ENCODE peak calls at places on chromosomes 2 and 18, in four cellular contexts. K, S, L and M are unnamed samples. For H3K36me3 and H3K9me3, the result is how much of the 10 kb centered on the place peaks cover.

GRCh38 chr2:225282858-225283693 is 116.4 kb upstream of the NYAP2 start:
- DNase-seq in L (peak), K (no peak), S (no peak), M (no peak)

GRCh38 chr2:219643788-219644398 is 16.5 kb downstream of the SLC4A3 start:
- DNase-seq in L (no peak), S (no peak), K (no peak), M (no peak)

GRCh38 chr2:101311390-101312019 is 3.0 kb upstream of the RNF149 start:
- DNase-seq in L (peak), K (no peak), S (no peak), M (no peak)

GRCh38 chr2:39730685-39731302 is 48.3 kb downstream of the THUMPD2 start:
- DNase-seq in S (no peak), K (no peak), L (no peak), M (no peak)

GRCh38 chr2:56167616-56168015 is 16.2 kb upstream of the CCDC85A start:
- DNase-seq in S (no peak), K (no peak), L (no peak), M (no peak)

GRCh38 chr2:12074126-12074883 is 327.9 kb downstream of the LPIN1 start:
- DNase-seq in S (no peak), K (no peak), L (no peak), M (no peak)

GRCh38 chr2:152564754-152565551 is 152.3 kb downstream of the PRPF40A start:
- DNase-seq in K (no peak), S (no peak), L (no peak), M (no peak)

GRCh38 chr2:226477221-226478120 is 322.1 kb downstream of the IRS1 start:
- DNase-seq in L (no peak), K (no peak), S (no peak), M (no peak)

GRCh38 chr2:196555161-196555560 is 84.4 kb upstream of the CCDC150 start:
- DNase-seq in L (no peak), S (no peak), K (no peak), M (no peak)

GRCh38 chr2:128350736-128351135 is 32.1 kb upstream of the HS6ST1 start:
- DNase-seq in K (no peak), L (no peak), S (no peak), M (no peak)

GRCh38 chr2:231399853-231400667 is 4.5 kb downstream of the B3GNT7 start:
- DNase-seq in S (peak), L (no peak), K (no peak), M (peak)

GRCh38 chr18:7132356-7133115 is 14.9 kb upstream of the LAMA1 start:
- DNase-seq in L (no peak), S (no peak), K (no peak), M (no peak)

GRCh38 chr2:199734651-199735050 is 116.3 kb downstream of the FTCDNL1 start:
- DNase-seq in S (no peak), L (no peak), K (no peak), M (no peak)

GRCh38 chr2:173760553-173760952 is 204.6 kb downstream of the SP3 start:
- DNase-seq in L (no peak), K (no peak), S (no peak), M (no peak)

GRCh38 chr2:160405077-160405865 is 88.3 kb downstream of the RBMS1 start:
- DNase-seq in L (no peak), S (no peak), K (no peak), M (no peak)

GRCh38 chr2:112941753-112942653 is 31.0 kb downstream of the IL37 start:
- DNase-seq in L (peak), K (peak), S (peak), M (peak)

GRCh38 chr2:95121495-95122196 is at the start of gene MRPS5:
- DNase-seq in K (peak), S (peak), L (peak), M (peak)

GRCh38 chr2:199471443-199472057 is 13.8 kb upstream of the SATB2 start:
- DNase-seq in K (peak), S (peak), L (no peak), M (peak)

GRCh38 chr18:980586-980985 is 75.9 kb downstream of the ADCYAP1 start:
- DNase-seq in S (no peak), L (no peak), K (no peak), M (no peak)

GRCh38 chr2:67752964-67753363 is 309.8 kb downstream of the C1D start:
- DNase-seq in S (no peak), K (no peak), L (no peak), M (no peak)

GRCh38 chr18:63233334-63233733 is 86.2 kb downstream of the BCL2 start:
- DNase-seq in K (no peak), L (no peak), S (no peak), M (no peak)

GRCh38 chr2:178550352-178550751 is 70.1 kb downstream of the PLEKHA3 start:
- DNase-seq in S (no peak), L (no peak), K (no peak), M (no peak)

GRCh38 chr2:143942486-143942885 is 577.4 kb downstream of the ZEB2 start:
- DNase-seq in K (no peak), S (no peak), L (no peak), M (no peak)

GRCh38 chr18:27298215-27298804 is 113.2 kb upstream of the CHST9 start:
- DNase-seq in S (no peak), L (no peak), K (no peak), M (no peak)

GRCh38 chr2:120736955-120737801 is 1.5 kb downstream of the GLI2 start:
- DNase-seq in L (no peak), K (no peak), S (peak), M (peak)

GRCh38 chr2:27347641-27348040 is 8.9 kb downstream of the GTF3C2 start:
- DNase-seq in S (no peak), K (no peak), L (no peak), M (no peak)
- H3K36me3 ChIP-seq in S (under half), K (under half), L (under half), M (under half)

GRCh38 chr18:14971461-14972185 is 223.7 kb downstream of the ANKRD30B start:
- DNase-seq in L (no peak), S (no peak), K (no peak), M (no peak)
- H3K9me3 ChIP-seq in L (under half), S (under half), K (under half), M (under half)

DNA sequence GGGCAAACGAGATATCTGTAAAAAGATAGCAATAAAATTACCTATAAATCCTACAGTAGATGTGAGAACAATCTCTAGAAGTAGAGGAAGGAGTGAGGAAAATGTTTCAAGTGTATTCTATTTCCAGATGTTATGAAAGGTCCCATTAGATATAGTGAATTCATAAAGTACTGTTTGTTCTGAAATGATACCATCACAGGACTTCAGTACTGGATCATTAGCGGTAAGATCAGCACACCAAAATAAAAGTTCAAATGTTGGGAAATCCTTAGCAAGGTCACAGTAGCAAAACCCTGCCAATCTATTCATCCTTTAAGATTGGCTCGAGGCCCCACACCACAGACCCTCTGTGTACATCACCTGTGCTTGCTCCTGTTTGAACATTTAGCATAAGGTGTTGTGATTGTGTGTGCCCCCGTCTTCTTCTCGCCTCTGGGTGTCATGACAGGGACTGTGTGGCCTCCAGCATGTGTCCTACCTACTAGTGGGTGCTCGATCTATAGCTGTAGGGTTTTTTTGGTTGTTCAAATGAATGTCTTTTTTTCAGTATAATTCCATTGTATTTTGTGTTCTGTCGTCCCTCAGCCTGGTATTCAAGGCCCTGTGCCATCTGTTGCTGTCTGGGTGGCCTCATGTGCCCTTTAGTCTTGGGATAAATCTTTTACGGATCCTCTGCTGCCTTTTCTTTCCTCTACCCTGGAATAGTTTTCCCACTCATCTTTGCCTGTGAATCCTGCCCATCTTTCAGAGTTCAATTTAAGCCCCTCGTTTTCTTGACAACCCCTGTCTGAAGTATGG is 9.1 kb downstream of the MFSD6 start:
- DNase-seq in L (no peak), S (no peak), K (no peak), M (no peak)
- H3K27ac ChIP-seq in L (no peak), S (no peak), K (peak), M (peak)

GRCh38 chr2:20037660-20038059 is 13.8 kb downstream of the LAPTM4A start:
- DNase-seq in S (no peak), L (no peak), K (no peak), M (no peak)
- H3K36me3 ChIP-seq in S (under half), L (half or more), K (half or more), M (under half)

GRCh38 chr2:204825054-204825453 is 279.8 kb downstream of the PARD3B start:
- DNase-seq in L (no peak), K (no peak), S (no peak), M (no peak)

GRCh38 chr2:204828191-204828590 is 282.9 kb downstream of the PARD3B start:
- DNase-seq in S (no peak), L (no peak), K (no peak), M (no peak)

DNA sequence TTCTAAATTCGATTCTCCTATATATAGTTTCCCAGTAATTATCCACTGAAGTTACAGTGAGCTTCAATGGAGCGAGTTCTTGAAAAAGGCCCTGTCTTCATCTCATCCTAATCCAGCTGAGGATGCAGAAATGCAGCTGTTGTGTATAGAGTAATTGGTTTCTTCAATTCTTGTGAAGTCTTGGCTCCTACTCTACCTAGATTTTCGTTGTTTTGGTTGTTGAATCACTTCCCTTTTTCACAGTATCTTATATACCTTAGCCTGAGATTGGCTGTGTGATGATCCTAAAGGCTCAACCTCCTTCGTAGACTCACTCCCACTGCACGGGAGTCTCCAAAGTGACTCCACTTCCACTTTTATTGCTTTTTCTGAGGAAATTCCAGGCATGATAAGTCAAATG is 280.4 kb downstream of the PARD3B start:
- DNase-seq in L (no peak), K (no peak), S (no peak), M (no peak)
- H3K9me3 ChIP-seq in L (under half), K (under half), S (under half), M (under half)

DNA sequence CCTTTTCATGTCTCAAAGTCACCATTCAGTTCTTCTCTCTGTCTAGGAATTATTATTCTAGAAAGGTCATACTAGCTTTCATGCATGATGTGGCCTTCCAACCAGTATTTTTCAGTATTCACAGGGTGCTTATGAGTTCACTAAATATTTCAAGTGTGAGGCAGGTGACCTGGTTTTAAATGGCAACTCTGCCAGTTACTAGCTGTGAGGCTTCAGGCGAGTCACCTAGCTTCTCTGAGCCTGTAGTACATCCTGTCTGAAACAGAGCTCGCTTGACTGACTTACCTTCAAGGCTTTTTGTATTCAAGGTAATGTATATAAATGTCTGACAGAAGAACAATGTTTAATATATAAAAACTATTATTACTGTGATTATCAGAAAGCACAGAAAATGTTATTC is 19.4 kb upstream of the ACVR1 start:
- DNase-seq in S (no peak), L (no peak), K (no peak), M (no peak)
- H3K27ac ChIP-seq in S (no peak), L (no peak), K (no peak), M (no peak)